ENCODE peak calls at places on chromosomes 4 and X, in nine cellular contexts. N, J, I, U, B, T, O, V and K are unnamed samples. For H3K4me1, the result is how much of the 10 kb centered on the place peaks cover.

GRCh38 chr4:40180356-40180755 is 16.5 kb upstream of the RHOH start:
- DNase-seq in I (no peak), V (peak), B (no peak), J (no peak), T (no peak), O (no peak), U (no peak), N (peak), K (no peak)

GRCh38 chr4:172129593-172129992 is 316.4 kb downstream of the GALNTL6 start:
- DNase-seq in B (no peak), T (no peak), V (no peak), O (no peak), J (no peak), I (no peak), N (no peak), U (no peak), K (no peak)

GRCh38 chrX:70001708-70002341 is 47.9 kb downstream of the AWAT2 start:
- DNase-seq in N (no peak), O (no peak), I (no peak), T (no peak), U (no peak), J (no peak), V (no peak), B (no peak), K (no peak)

GRCh38 chr4:47954245-47954644 is 39.9 kb upstream of the NFXL1 start:
- DNase-seq in J (no peak), O (no peak), N (no peak), T (no peak), I (no peak), B (no peak), V (no peak), U (no peak), K (no peak)

GRCh38 chr4:42345962-42346544 is 51.2 kb upstream of the SHISA3 start:
- DNase-seq in N (no peak), B (no peak), I (no peak), U (no peak), J (no peak), T (no peak), O (no peak), V (no peak), K (no peak)

GRCh38 chr4:175412161-175412560 is 399.9 kb downstream of the GPM6A start:
- DNase-seq in I (no peak), U (no peak), N (peak), J (no peak), B (peak), V (no peak), O (no peak), T (no peak), K (no peak)

GRCh38 chr4:7326693-7327340 is 107.9 kb downstream of the PSAPL1 start:
- DNase-seq in U (no peak), N (no peak), T (no peak), I (no peak), O (no peak), J (no peak), B (peak), V (no peak), K (no peak)

GRCh38 chr4:153211986-153212720 is 7.9 kb downstream of the TRIM2 start:
- DNase-seq in U (no peak), B (no peak), J (no peak), T (no peak), I (no peak), N (peak), V (no peak), O (no peak), K (no peak)

GRCh38 chr4:156193800-156194199 is 240.1 kb upstream of the CTSO start:
- DNase-seq in U (no peak), T (no peak), I (no peak), O (no peak), N (peak), B (no peak), J (no peak), V (no peak), K (no peak)

GRCh38 chr4:36508390-36508789 is 227.0 kb downstream of the DTHD1 start:
- DNase-seq in N (no peak), I (no peak), V (no peak), B (no peak), T (no peak), U (no peak), J (no peak), O (no peak), K (no peak)

GRCh38 chrX:915427-916234 is 285.0 kb downstream of the SHOX start:
- DNase-seq in I (no peak), J (no peak), O (no peak), V (no peak), U (no peak), N (no peak), B (no peak), T (no peak), K (no peak)

GRCh38 chrX:906586-906985 is 276.0 kb downstream of the SHOX start:
- DNase-seq in I (no peak), O (no peak), J (no peak), B (no peak), U (no peak), V (no peak), N (no peak), T (no peak), K (no peak)

GRCh38 chr4:123977623-123978022 is 581.0 kb downstream of the SPRY1 start:
- DNase-seq in B (no peak), U (no peak), J (no peak), O (no peak), V (no peak), N (peak), I (no peak), T (no peak), K (no peak)

GRCh38 chr4:145388043-145388442 is 93.6 kb upstream of the SMAD1 start:
- DNase-seq in V (no peak), U (no peak), I (no peak), T (no peak), O (no peak), B (no peak), J (no peak), N (no peak), K (no peak)

GRCh38 chr4:52957220-52957686 is 95.1 kb downstream of the RASL11B start:
- DNase-seq in I (no peak), O (no peak), V (no peak), B (no peak), N (peak), U (no peak), T (peak), J (no peak), K (no peak)

DNA sequence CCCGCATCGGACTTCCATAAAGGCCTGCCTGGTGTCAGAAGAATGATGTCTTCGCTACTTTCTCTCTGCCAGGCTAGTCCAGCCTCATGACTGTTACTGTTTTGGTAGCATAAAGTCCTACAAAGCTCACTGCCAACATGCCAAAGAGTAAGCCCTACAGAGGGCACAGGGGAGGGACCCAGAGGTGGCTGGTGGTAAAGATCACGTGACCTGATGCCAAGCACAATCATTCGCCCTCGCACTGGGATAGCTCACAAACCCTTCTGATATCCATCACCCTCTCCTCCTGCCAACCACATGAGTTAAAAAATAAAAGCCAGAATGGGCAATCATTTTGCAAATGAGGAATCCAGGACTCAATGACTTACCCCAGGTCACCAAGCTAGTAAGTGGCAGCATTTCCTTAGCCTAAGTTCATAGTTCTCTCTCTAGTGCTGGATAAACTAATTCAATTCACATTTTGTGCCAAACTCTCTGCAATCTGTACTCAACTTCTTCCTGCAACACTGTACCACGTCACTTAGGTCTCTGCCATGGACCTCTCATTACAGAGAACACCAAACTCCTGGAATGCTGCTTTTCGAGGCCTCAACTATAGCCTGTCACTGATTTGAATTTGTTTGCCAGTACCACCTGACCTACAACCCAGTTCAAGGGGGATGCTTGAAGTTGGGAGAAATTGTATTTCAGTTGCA is 178.1 kb downstream of the SH3KBP1 start:
- DNase-seq in U (no peak), N (no peak), V (no peak), T (no peak), B (no peak), O (no peak), I (no peak), J (no peak), K (no peak)
- H3K4me1 ChIP-seq in U (under half), N (under half), V (under half), T (under half), B (under half), O (under half), I (under half), J (under half), K (under half)

GRCh38 chrX:16870095-16870860 is at the start of gene RBBP7:
- DNase-seq in T (peak), J (peak), U (peak), I (peak), O (peak), V (peak), B (peak), N (peak), K (peak)
- TF ChIP-seq CTCF in T (peak), J (no peak), U (no peak), I (no peak), O (no peak), V (no peak), B (no peak), N (no peak), K (no peak)

GRCh38 chr4:77818667-77819408 is at the start of gene CNOT6L:
- DNase-seq in U (peak), T (peak), J (peak), O (peak), B (peak), N (peak), V (peak), I (peak), K (peak)

GRCh38 chr4:77820836-77821561 is 1.8 kb upstream of the CNOT6L start:
- DNase-seq in T (no peak), O (no peak), B (no peak), J (no peak), N (no peak), V (no peak), I (no peak), U (no peak), K (no peak)

GRCh38 chr4:77819409-77819835 is 254 bp upstream of the CNOT6L start:
- DNase-seq in T (no peak), I (no peak), N (no peak), V (no peak), O (no peak), J (no peak), U (no peak), B (no peak), K (no peak)

GRCh38 chr4:77821775-77822174 is 2.6 kb upstream of the CNOT6L start:
- DNase-seq in T (no peak), U (no peak), J (no peak), B (no peak), N (no peak), I (no peak), V (no peak), O (no peak), K (no peak)

DNA sequence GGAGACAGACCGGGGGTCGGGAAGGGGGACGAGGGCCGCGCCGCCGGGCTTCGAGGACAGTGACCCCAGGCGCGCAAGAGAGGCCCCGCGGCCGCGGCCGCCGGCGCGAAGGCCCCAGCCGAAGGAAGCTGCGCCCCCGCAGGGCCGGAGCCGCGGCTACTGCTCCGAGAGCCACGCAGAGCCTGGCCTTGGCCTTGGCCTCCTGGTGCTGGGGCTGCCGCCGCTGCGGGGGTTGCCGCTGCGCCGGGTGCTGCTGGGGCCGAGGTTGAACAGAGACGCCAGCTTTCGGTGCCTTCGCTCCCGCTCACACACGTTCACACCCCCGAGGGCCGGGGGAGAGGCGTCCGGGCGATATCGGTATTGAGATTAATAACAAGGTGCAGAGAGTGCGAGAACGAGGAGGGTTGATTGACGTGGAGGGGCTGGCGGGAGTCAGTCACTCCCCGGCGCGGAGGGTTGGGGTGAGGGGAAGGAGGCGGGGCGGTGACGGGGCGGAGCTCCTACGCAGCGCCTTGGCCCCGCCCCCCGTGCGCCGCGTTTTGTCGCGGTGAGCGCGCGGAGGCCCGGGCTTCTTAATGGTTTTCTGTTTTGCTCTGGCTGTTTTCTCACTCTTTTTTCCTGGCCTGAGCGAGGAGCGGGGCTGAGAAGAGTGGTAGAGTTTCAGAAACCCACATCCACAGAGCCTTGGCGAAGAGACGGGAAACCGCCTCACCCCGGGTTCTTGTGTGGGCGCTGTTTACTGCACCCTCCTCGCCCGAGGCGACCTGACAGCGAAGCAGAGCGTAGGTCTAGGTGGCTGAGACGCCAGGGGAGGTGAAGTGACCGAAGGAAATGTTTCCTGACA is 890 bp upstream of the CNOT6L start:
- DNase-seq in V (peak), T (peak), O (peak), B (peak), I (peak), U (peak), N (peak), J (peak), K (peak)
- TF ChIP-seq POLR2A in V (peak), T (peak), O (peak), B (peak), I (peak), U (peak), N (peak), J (peak), K (no peak)

DNA sequence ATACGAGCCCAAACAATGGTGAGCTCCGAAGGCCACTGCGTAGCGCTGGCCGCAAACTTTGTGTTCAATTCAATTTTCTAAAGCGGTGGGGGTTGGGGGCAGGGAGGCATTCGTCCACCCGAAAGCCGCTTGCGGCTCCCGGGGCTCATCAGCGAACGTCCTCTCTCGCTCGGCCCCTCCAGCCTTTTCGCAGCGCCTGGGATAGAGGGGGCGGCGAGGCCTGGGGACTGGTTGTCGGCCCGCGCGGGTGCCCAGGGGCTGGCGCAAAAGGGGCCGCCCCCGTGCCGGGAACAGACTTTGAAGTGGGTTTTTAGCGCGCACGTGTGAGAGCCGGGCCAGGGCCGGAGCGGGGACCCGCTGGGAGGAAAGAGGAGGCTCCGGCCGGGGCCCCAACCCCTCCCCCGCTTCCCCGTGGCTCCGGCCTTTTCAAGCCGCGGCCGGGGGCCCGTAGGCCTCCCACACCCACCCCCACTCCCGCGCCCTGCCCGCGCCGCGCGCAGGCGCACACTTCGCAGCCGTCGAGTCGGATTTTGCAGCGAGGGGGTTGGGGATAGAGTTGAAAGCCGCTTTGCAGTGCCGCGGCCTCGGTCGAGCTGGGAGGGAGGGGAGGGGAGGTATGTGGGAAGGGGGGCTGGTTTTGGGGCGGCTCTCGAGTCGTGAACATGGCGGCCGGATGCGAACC is 8.3 kb downstream of the ZIC3 start:
- DNase-seq in O (no peak), I (no peak), B (no peak), N (no peak), J (no peak), T (no peak), V (no peak), U (no peak), K (no peak)
- H3K4me1 ChIP-seq in O (under half), I (under half), B (under half), N (under half), J (under half), T (under half), V (under half), U (under half), K (under half)

GRCh38 chr4:41258783-41259182 is 2.1 kb downstream of the UCHL1 start:
- DNase-seq in O (no peak), I (peak), J (peak), U (no peak), N (peak), V (peak), B (no peak), T (peak), K (no peak)

GRCh38 chr4:41257257-41257900 is 651 bp downstream of the UCHL1 start:
- DNase-seq in V (no peak), T (peak), O (peak), N (peak), I (peak), U (peak), J (no peak), B (peak), K (no peak)

GRCh38 chr4:41257901-41258300 is 1.2 kb downstream of the UCHL1 start:
- DNase-seq in V (no peak), J (no peak), I (no peak), B (no peak), O (no peak), N (no peak), T (no peak), U (no peak), K (no peak)

GRCh38 chr4:41262198-41262597 is 5.5 kb downstream of the UCHL1 start:
- DNase-seq in I (no peak), T (no peak), B (no peak), O (no peak), U (no peak), J (no peak), N (no peak), V (no peak), K (no peak)

GRCh38 chr4:41260315-41260714 is 3.6 kb downstream of the UCHL1 start:
- DNase-seq in B (no peak), J (no peak), N (no peak), V (no peak), O (no peak), I (no peak), U (no peak), T (no peak), K (no peak)
- TF ChIP-seq CTCF in B (no peak), J (no peak), N (no peak), V (no peak), O (no peak), I (no peak), U (no peak), T (no peak), K (no peak)

DNA sequence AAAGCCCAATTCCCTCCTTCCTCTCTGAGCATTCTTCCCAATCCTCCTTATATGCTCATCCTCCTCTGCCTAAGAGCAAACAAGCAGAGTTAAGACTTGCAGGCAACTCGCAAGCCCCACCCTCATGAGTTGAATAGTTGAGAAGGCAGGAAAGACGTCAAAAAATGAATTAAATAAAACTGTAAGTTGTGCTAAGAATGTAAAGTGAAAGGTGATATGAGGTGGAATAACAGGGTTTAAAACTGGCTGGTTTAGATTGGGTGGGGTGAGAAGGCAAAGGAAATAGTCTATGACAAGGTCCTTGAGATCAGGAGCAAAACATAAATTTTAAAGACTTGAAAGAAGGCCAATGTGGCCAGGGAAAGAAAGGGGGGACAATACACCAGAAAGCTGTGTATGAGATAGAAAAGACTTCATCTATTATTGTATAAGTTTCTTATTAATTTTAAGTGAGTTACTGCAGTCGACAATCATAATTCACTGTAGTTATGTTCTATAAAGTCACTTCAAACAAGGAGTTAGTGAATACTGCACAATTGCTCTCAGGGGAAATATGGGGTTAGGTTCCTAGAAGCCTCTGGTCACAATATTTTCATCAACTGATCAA is 124.9 kb downstream of the RELL1 start:
- DNase-seq in V (no peak), B (no peak), O (no peak), U (no peak), T (no peak), I (no peak), J (no peak), N (no peak), K (no peak)
- TF ChIP-seq POLR2A in V (no peak), B (no peak), O (no peak), U (no peak), T (no peak), I (no peak), J (no peak), N (no peak), K (no peak)